ENCODE peak calls at places on chromosomes 16 and 17, in seven cellular contexts. D, X, H, Y, Q, M and P are unnamed samples.

GRCh38 chr16:75943705-75944514 is 217.6 kb upstream of the CPHXL start:
- DNase-seq in D (no peak), X (no peak), H (no peak), Y (no peak), Q (no peak), M (no peak), P (no peak)

GRCh38 chr16:28846933-28847273 is 755 bp upstream of the TUFM start:
- DNase-seq in D (no peak), X (no peak), H (peak; percentile 27), Y (peak; percentile 39), Q (peak; percentile 13), M (no peak), P (no peak)

GRCh38 chr17:77392376-77393273 is 251.9 kb downstream of the SEC14L1 start:
- DNase-seq in D (no peak), X (no peak), H (no peak), Y (no peak), Q (no peak), M (no peak), P (no peak)

GRCh38 chr17:58344047-58344790 is 7.8 kb downstream of the SUPT4H1 start:
- DNase-seq in D (no peak), X (no peak), H (peak; percentile 91), Y (peak; percentile 89), Q (no peak), M (peak; percentile 83), P (no peak)

GRCh38 chr17:259341-259976 is 78.0 kb upstream of the DOC2B start:
- DNase-seq in D (no peak), X (no peak), H (no peak), Y (no peak), Q (no peak), M (no peak), P (no peak)

GRCh38 chr17:5769936-5770335 is 185.6 kb upstream of the NLRP1 start:
- DNase-seq in D (no peak), X (no peak), H (no peak), Y (no peak), Q (no peak), M (no peak), P (no peak)

GRCh38 chr17:39027037-39027436 is 59.8 kb upstream of the FBXO47 start:
- DNase-seq in D (peak; percentile 25), X (no peak), H (peak; percentile 15), Y (peak; percentile 35), Q (no peak), M (peak; percentile 18), P (no peak)

GRCh38 chr16:65120811-65121721 is 797 bp downstream of the CDH11 start:
- DNase-seq in D (peak; percentile 29), X (no peak), H (no peak), Y (no peak), Q (no peak), M (no peak), P (no peak)

GRCh38 chr17:65334391-65334790 is 197.2 kb downstream of the RGS9 start:
- DNase-seq in D (no peak), X (no peak), H (no peak), Y (no peak), Q (no peak), M (no peak), P (no peak)

GRCh38 chr16:12210925-12211869 is 234.7 kb downstream of the SNX29 start:
- DNase-seq in D (no peak), X (no peak), H (no peak), Y (no peak), Q (no peak), M (no peak), P (no peak)

GRCh38 chr17:15384142-15384803 is 42.9 kb upstream of the TEKT3 start:
- DNase-seq in D (peak; percentile 33), X (no peak), H (no peak), Y (no peak), Q (peak; percentile 62), M (no peak), P (peak; percentile 48)

GRCh38 chr16:53024045-53024444 is 28.7 kb downstream of the CHD9NB start:
- DNase-seq in D (no peak), X (no peak), H (no peak), Y (no peak), Q (no peak), M (no peak), P (no peak)

GRCh38 chr17:29061036-29061435 is 18.1 kb downstream of the PIPOX start:
- DNase-seq in D (no peak), X (no peak), H (no peak), Y (no peak), Q (no peak), M (no peak), P (no peak)

GRCh38 chr16:88613911-88614817 is 24.2 kb upstream of the IL17C start:
- DNase-seq in D (no peak), X (no peak), H (no peak), Y (no peak), Q (no peak), M (no peak), P (no peak)

GRCh38 chr17:20121359-20122235 is 112.4 kb downstream of the SPECC1 start:
- DNase-seq in D (peak; percentile 58), X (no peak), H (peak; percentile 78), Y (peak; percentile 69), Q (peak; percentile 60), M (peak; percentile 69), P (peak; percentile 69)

GRCh38 chr17:610285-610684 is 104.4 kb downstream of the VPS53 start:
- DNase-seq in D (no peak), X (no peak), H (no peak), Y (no peak), Q (no peak), M (no peak), P (no peak)

GRCh38 chr16:50279142-50279865 is 13.0 kb downstream of the ADCY7 start:
- DNase-seq in D (no peak), X (no peak), H (no peak), Y (no peak), Q (no peak), M (no peak), P (no peak)

GRCh38 chr16:23959069-23959800 is 123.5 kb downstream of the PRKCB start:
- DNase-seq in D (no peak), X (no peak), H (no peak), Y (no peak), Q (no peak), M (no peak), P (no peak)

GRCh38 chr17:73140531-73140930 is 24.3 kb upstream of the SSTR2 start:
- DNase-seq in D (no peak), X (no peak), H (no peak), Y (no peak), Q (no peak), M (no peak), P (no peak)

GRCh38 chr16:73399486-73399885 is 351.6 kb upstream of the ZFHX3 start:
- DNase-seq in D (no peak), X (no peak), H (no peak), Y (no peak), Q (no peak), M (no peak), P (no peak)

GRCh38 chr17:43599835-43600234 is 53.7 kb upstream of the ETV4 start:
- DNase-seq in D (peak; percentile 86), X (peak; percentile 65), H (no peak), Y (no peak), Q (no peak), M (no peak), P (no peak)

GRCh38 chr16:35431829-35432663 is 1972.6 kb downstream of the TP53TG3F start:
- DNase-seq in D (no peak), X (no peak), H (peak; percentile 26), Y (peak; percentile 15), Q (no peak), M (peak; percentile 7), P (peak; percentile 50)

GRCh38 chr17:41178843-41179616 is 1.0 kb upstream of the KRTAP4-2 start:
- DNase-seq in D (peak; percentile 64), X (no peak), H (no peak), Y (no peak), Q (no peak), M (no peak), P (no peak)

GRCh38 chr16:23712976-23713375 is at the start of gene ERN2:
- DNase-seq in D (no peak), X (no peak), H (no peak), Y (no peak), Q (no peak), M (no peak), P (no peak)

GRCh38 chr16:4323071-4323844 is 7.4 kb downstream of the GLIS2 start:
- DNase-seq in D (no peak), X (no peak), H (no peak), Y (no peak), Q (no peak), M (no peak), P (no peak)

GRCh38 chr17:83180264-83180995 is 101.0 kb downstream of the METRNL start:
- DNase-seq in D (no peak), X (no peak), H (no peak), Y (no peak), Q (no peak), M (peak; percentile 1), P (no peak)

GRCh38 chr17:65586899-65587298 is 25.5 kb upstream of the AXIN2 start:
- DNase-seq in D (no peak), X (no peak), H (no peak), Y (no peak), Q (no peak), M (no peak), P (no peak)

GRCh38 chr16:84889066-84889465 is 69.3 kb downstream of the CRISPLD2 start:
- DNase-seq in D (no peak), X (no peak), H (no peak), Y (no peak), Q (no peak), M (no peak), P (no peak)

GRCh38 chr16:49455181-49455990 is 81.8 kb downstream of the C16orf78 start:
- DNase-seq in D (no peak), X (no peak), H (no peak), Y (no peak), Q (no peak), M (no peak), P (no peak)

GRCh38 chr16:14133907-14134306 is 62.8 kb downstream of the MRTFB start:
- DNase-seq in D (no peak), X (no peak), H (no peak), Y (no peak), Q (no peak), M (no peak), P (no peak)

GRCh38 chr16:2003827-2004641 is 5.6 kb downstream of the ZNF598 start:
- DNase-seq in D (peak; percentile 76), X (no peak), H (peak; percentile 93), Y (peak; percentile 94), Q (peak; percentile 73), M (peak; percentile 98), P (peak; percentile 89)

GRCh38 chr16:473046-474043 is 47.9 kb downstream of the RAB11FIP3 start:
- DNase-seq in D (no peak), X (no peak), H (no peak), Y (no peak), Q (no peak), M (no peak), P (no peak)

GRCh38 chr17:50533185-50533584 is 650 bp downstream of the EPN3 start:
- DNase-seq in D (no peak), X (no peak), H (no peak), Y (no peak), Q (no peak), M (no peak), P (no peak)

GRCh38 chr16:22664561-22664997 is 149.4 kb upstream of the HS3ST2 start:
- DNase-seq in D (no peak), X (no peak), H (no peak), Y (no peak), Q (no peak), M (no peak), P (no peak)

GRCh38 chr17:33204156-33204555 is 88.9 kb downstream of the ASIC2 start:
- DNase-seq in D (no peak), X (no peak), H (no peak), Y (no peak), Q (no peak), M (no peak), P (no peak)

GRCh38 chr17:29059281-29059680 is 16.3 kb downstream of the PIPOX start:
- DNase-seq in D (peak; percentile 22), X (no peak), H (no peak), Y (no peak), Q (no peak), M (no peak), P (peak; percentile 5)

GRCh38 chr16:5634781-5635180 is 537.2 kb upstream of the EEF2KMT start:
- DNase-seq in D (no peak), X (no peak), H (no peak), Y (no peak), Q (no peak), M (no peak), P (peak; percentile 5)

GRCh38 chr16:73058221-73058615 is 10.3 kb upstream of the ZFHX3 start:
- DNase-seq in D (peak; percentile 58), X (no peak), H (peak; percentile 31), Y (peak; percentile 44), Q (no peak), M (peak; percentile 48), P (peak; percentile 20)